ENCODE peak calls at places on chromosomes 4 and X, in four cellular contexts. U, J, K and V are unnamed samples.

GRCh38 chrX:107712231-107713204 is 63.1 kb downstream of the TSC22D3 start:
- DNase-seq in U (no peak), J (no peak), K (peak; percentile 51), V (peak; percentile 76)

GRCh38 chr4:121338506-121338905 is 42.3 kb downstream of the QRFPR start:
- DNase-seq in J (no peak), U (no peak), K (no peak), V (no peak)

GRCh38 chr4:43456383-43456782 is 563.9 kb downstream of the GRXCR1 start:
- DNase-seq in K (no peak), J (no peak), U (peak; percentile 61), V (no peak)

GRCh38 chrX:107025538-107025937 is 25.5 kb upstream of the MORC4 start:
- DNase-seq in K (no peak), U (peak; percentile 29), J (no peak), V (no peak)

GRCh38 chr4:8702516-8703400 is 110.2 kb downstream of the CPZ start:
- DNase-seq in K (no peak), U (no peak), J (no peak), V (no peak)

GRCh38 chrX:70452143-70452733 is 7.6 kb downstream of the DLG3 start:
- DNase-seq in K (peak; percentile 62), J (no peak), U (peak; percentile 39), V (peak; percentile 23)

GRCh38 chr4:7828011-7828720 is 111.5 kb downstream of the AFAP1 start:
- DNase-seq in J (peak; percentile 86), K (peak; percentile 62), U (peak; percentile 96), V (peak; percentile 76)

GRCh38 chr4:172830295-172830764 is 338.3 kb upstream of the GALNT7 start:
- DNase-seq in K (no peak), U (peak; percentile 14), J (no peak), V (no peak)

GRCh38 chrX:154398668-154399526 is 720 bp downstream of the RPL10 start:
- DNase-seq in J (no peak), U (peak; percentile 81), K (peak; percentile 93), V (peak; percentile 83)

GRCh38 chr4:152616804-152617203 is 63.0 kb downstream of the TMEM154 start:
- DNase-seq in K (no peak), U (no peak), J (no peak), V (no peak)

GRCh38 chr4:105162123-105162796 is 15.6 kb downstream of the TET2 start:
- DNase-seq in U (no peak), J (no peak), K (no peak), V (no peak)

GRCh38 chr4:169337510-169337909 is 66.8 kb upstream of the SH3RF1 start:
- DNase-seq in J (no peak), K (no peak), U (no peak), V (no peak)

GRCh38 chr4:60201052-60201673 is 999.0 kb upstream of the ADGRL3 start:
- DNase-seq in K (peak; percentile 70), U (peak; percentile 57), J (no peak), V (peak; percentile 19)

GRCh38 chr4:185211035-185211434 is 1.6 kb downstream of the SNX25 start:
- DNase-seq in J (no peak), U (peak; percentile 48), K (no peak), V (no peak)

GRCh38 chr4:48683784-48684666 is 96.1 kb downstream of the FRYL start:
- DNase-seq in J (no peak), U (peak; percentile 31), K (no peak), V (no peak)

GRCh38 chr4:87543835-87544461 is 14.8 kb upstream of the SPARCL1 start:
- DNase-seq in J (no peak), U (peak; percentile 48), K (peak; percentile 45), V (no peak)

GRCh38 chr4:22483551-22483981 is 32.3 kb downstream of the ADGRA3 start:
- DNase-seq in K (no peak), J (no peak), U (no peak), V (no peak)

GRCh38 chr4:40887690-40888089 is 137.9 kb downstream of the NSUN7 start:
- DNase-seq in U (no peak), J (no peak), K (no peak), V (peak; percentile 24)

GRCh38 chrX:9829308-9830267 is 43.4 kb downstream of the SHROOM2 start:
- DNase-seq in J (peak; percentile 60), U (no peak), K (no peak), V (no peak)

GRCh38 chr4:8544741-8545438 is 35.3 kb upstream of the GPR78 start:
- DNase-seq in J (peak; percentile 52), U (no peak), K (no peak), V (no peak)

GRCh38 chr4:79181190-79181589 is 144.7 kb downstream of the NAA11 start:
- DNase-seq in K (no peak), J (no peak), U (no peak), V (no peak)

GRCh38 chrX:12919620-12920019 is 13.2 kb downstream of the TLR8 start:
- DNase-seq in U (no peak), J (no peak), K (no peak), V (no peak)

GRCh38 chrX:28847423-28847822 is 260.2 kb downstream of the IL1RAPL1 start:
- DNase-seq in K (no peak), U (no peak), J (no peak), V (peak; percentile 13)

GRCh38 chr4:18733956-18734872 is 712.7 kb upstream of the LCORL start:
- DNase-seq in J (no peak), K (no peak), U (no peak), V (no peak)

DNA sequence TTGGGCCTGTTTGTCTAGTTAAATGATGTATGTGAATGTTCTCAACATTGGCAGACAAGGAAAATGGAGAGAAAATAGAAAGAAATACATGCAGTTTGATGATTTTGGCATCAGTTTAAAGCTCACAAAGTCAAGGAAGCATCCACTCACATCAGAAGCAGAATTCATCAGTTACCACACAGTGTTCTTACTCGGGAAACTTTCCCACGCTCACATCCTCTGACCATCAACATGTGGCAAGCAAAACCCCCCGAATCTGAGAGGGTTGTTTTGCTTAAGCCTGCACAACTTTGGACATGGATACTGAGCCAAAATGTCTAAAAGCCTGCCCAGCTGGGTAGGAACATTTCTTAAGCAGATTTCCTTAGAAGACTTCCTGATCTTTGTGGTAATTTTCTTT is 407.6 kb downstream of the ANKRD50 start:
- DNase-seq in U (peak; percentile 3), K (no peak), J (no peak), V (no peak)
- H3K27ac ChIP-seq in U (no peak overlapping the region), K (no peak overlapping the region), J (no peak overlapping the region), V (no peak overlapping the region)

GRCh38 chrX:78109458-78109857 is 5.4 kb downstream of the PGK1 start:
- DNase-seq in U (no peak), K (no peak), J (no peak), V (no peak)
- H3K36me3 ChIP-seq in U (peaks cover 11% of the 10 kb centered on the region), K (peaks cover 4% of the 10 kb centered on the region), J (peaks cover 90% of the 10 kb centered on the region), V (no peaks in the 10 kb centered on the region)

DNA sequence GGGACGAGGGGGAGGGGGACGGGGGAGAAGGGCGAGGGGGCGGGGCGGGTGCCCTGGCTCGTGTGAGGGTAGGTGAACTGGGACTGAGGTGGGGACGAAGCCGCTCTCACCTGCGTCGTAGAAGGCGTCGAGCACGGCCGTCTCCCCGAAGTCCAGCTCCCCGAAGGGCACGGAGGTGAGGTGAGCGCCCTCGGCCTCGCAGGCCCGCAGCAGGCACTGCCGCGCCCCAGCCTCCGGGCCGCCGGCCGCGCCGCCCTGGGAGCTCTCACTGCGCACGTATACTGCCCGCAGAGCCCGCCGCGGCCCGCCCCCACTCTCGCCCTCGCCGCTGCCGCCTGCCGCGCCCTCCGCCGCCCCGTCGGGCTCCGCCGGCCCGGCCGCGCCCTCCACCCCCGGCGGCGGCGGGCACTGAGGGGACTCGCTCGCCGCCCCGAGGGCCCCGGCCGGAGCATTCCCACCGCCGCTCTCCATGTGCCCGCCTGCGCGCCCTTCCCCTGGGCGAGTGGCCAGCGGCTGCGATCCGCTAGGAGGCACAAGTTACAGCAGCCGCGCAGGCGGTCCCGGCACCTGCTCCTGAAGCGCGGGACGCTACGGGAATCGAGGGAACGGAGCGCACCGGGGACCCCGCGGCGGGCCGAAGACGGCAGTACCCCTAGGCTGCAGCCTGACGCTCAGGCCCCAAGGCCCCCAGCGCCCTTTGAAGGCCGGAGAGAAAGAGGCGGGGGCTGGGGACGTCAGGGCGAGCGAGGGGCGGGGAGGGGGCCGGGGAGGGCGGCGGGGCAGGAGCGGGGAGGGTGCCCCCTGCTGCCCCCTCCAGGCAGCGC is at the start of gene MAP3K15:
- DNase-seq in U (peak; percentile 2), J (no peak), K (peak; percentile 58), V (no peak)
- TF ChIP-seq CTCF in U (no peak), J (peak; percentile 25), K (no peak), V (no peak)

GRCh38 chr4:10093801-10094552 is 22.6 kb downstream of the WDR1 start:
- DNase-seq in U (peak; percentile 97), J (no peak), K (peak; percentile 61), V (no peak)

GRCh38 chr4:10096201-10096975 is 20.2 kb downstream of the WDR1 start:
- DNase-seq in U (peak; percentile 71), J (peak; percentile 92), K (peak; percentile 89), V (peak; percentile 40)

GRCh38 chr4:10094841-10095240 is 21.8 kb downstream of the WDR1 start:
- DNase-seq in J (no peak), U (no peak), K (no peak), V (no peak)

GRCh38 chr4:10096976-10097330 is 19.6 kb downstream of the WDR1 start:
- DNase-seq in J (no peak), U (no peak), K (no peak), V (no peak)

GRCh38 chr4:10095296-10095991 is 21.2 kb downstream of the WDR1 start:
- DNase-seq in U (no peak), K (no peak), J (no peak), V (no peak)
- H3K27ac ChIP-seq in U (peak overlapping the region; percentile 79), K (no peak overlapping the region), J (peak overlapping the region; percentile 88), V (peak overlapping the region; percentile 60)

DNA sequence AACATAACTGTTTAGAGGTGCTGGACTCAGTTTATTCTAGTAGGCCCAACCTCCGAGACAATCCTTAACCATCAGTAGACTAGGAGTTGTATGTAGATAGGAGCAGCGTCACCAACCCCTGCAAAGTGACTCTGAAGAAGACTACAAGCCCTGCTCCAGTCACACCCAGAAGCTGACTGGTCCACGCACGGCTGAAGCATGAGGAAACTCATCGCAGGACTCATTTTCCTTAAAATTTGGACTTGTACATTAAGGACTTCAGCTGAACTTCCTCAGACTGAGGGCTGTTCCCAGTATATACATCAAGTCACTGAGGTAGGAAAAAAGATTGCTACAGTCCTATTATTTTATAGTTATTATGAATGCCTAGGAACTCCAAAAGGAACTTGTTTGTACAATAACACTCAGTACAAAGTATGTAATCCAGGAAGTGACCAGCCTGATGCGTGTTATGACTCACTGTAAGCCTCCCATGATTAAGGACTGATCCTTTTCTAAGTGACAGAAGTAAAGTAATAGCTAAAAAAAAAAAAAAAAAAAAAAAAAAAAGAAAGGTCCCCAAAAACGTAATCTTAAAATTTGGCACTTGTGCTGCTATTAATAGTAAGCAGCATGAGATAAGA is 41.6 kb upstream of the UGT2B7 start:
- DNase-seq in K (no peak), U (peak; percentile 92), J (no peak), V (no peak)
- H3K36me3 ChIP-seq in K (no peaks in the 10 kb centered on the region), U (no peaks in the 10 kb centered on the region), J (no peaks in the 10 kb centered on the region), V (no peaks in the 10 kb centered on the region)

DNA sequence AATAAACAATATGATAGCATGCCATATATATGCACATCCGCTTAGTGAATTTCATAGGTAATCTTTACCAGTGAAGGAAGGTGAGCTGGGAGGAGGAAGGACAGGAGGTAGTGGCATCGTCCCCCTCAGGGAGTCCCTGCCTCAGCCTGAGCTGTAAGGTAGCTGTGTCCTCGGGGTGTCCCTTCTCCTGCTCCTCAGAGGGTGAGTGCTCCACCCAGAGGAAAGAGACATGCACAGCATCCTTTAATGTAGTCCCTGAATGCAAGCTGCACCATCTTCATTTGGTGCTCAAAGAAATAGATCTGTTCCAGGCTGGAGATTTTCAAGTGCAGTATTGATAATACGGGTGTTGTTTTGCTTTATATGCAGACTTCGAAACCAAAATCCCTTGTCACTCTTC is 330.4 kb upstream of the SFRP2 start:
- DNase-seq in U (no peak), J (no peak), K (no peak), V (no peak)
- TF ChIP-seq CTCF in U (no peak), J (peak; percentile 13), K (no peak), V (no peak)